ENCODE peak calls at places on chromosome 15, in nine cellular contexts. L, V, J, A, R, D, X, M and F are unnamed samples.

GRCh38 chr15:66619152-66619903 is 53.5 kb upstream of the LCTL start:
- DNase-seq in L (peak), V (no peak), J (peak), A (peak), R (peak), D (peak), X (peak), M (peak), F (peak)

GRCh38 chr15:63600646-63601025 is 3.4 kb downstream of the FBXL22 start:
- DNase-seq in L (peak), V (peak), J (peak), A (peak), R (peak), D (peak), X (peak), M (peak), F (peak)

GRCh38 chr15:74530771-74531143 is 10.3 kb upstream of the ARID3B start:
- DNase-seq in L (no peak), V (no peak), J (no peak), A (no peak), R (no peak), D (no peak), X (no peak), M (no peak), F (no peak)

GRCh38 chr15:42619641-42620371 is 44.4 kb downstream of the STARD9 start:
- DNase-seq in L (peak), V (no peak), J (no peak), A (no peak), R (no peak), D (no peak), X (no peak), M (no peak), F (no peak)

GRCh38 chr15:66644815-66645345 is 57.2 kb upstream of the SMAD6 start:
- DNase-seq in L (no peak), V (no peak), J (no peak), A (peak), R (no peak), D (no peak), X (no peak), M (no peak), F (no peak)

GRCh38 chr15:69855601-69856000 is 242.1 kb downstream of the TLE3 start:
- DNase-seq in L (no peak), V (no peak), J (no peak), A (no peak), R (no peak), D (no peak), X (no peak), M (no peak), F (peak)

GRCh38 chr15:63449711-63450110 is 54.7 kb upstream of the USP3 start:
- DNase-seq in L (peak), V (no peak), J (no peak), A (no peak), R (no peak), D (no peak), X (no peak), M (no peak), F (peak)

GRCh38 chr15:41423979-41424659 is 7.2 kb downstream of the RTF1 start:
- DNase-seq in L (no peak), V (no peak), J (no peak), A (no peak), R (peak), D (no peak), X (no peak), M (no peak), F (no peak)

GRCh38 chr15:73934281-73934680 is 8.0 kb downstream of the LOXL1 start:
- DNase-seq in L (no peak), V (no peak), J (no peak), A (no peak), R (no peak), D (no peak), X (no peak), M (no peak), F (no peak)

GRCh38 chr15:40982855-40983254 is 29.6 kb downstream of the CHAC1 start:
- DNase-seq in L (no peak), V (no peak), J (no peak), A (peak), R (no peak), D (peak), X (no peak), M (no peak), F (peak)

GRCh38 chr15:51536965-51537574 is 85.5 kb downstream of the DMXL2 start:
- DNase-seq in L (peak), V (no peak), J (peak), A (peak), R (peak), D (no peak), X (no peak), M (peak), F (peak)

GRCh38 chr15:48617619-48618018 is 27.9 kb downstream of the FBN1 start:
- DNase-seq in L (no peak), V (no peak), J (no peak), A (peak), R (no peak), D (peak), X (no peak), M (no peak), F (peak)

GRCh38 chr15:99106417-99107220 is 1.7 kb downstream of the SYNM start:
- DNase-seq in L (no peak), V (no peak), J (no peak), A (peak), R (peak), D (no peak), X (no peak), M (no peak), F (peak)

GRCh38 chr15:54840999-54841398 is 355.7 kb downstream of the RSL24D1 start:
- DNase-seq in L (peak), V (no peak), J (no peak), A (no peak), R (peak), D (no peak), X (no peak), M (no peak), F (no peak)

GRCh38 chr15:80574590-80574989 is 120.5 kb upstream of the ABHD17C start:
- DNase-seq in L (no peak), V (no peak), J (no peak), A (no peak), R (no peak), D (no peak), X (no peak), M (no peak), F (no peak)

GRCh38 chr15:75167588-75168076 is 34.0 kb upstream of the C15orf39 start:
- DNase-seq in L (no peak), V (no peak), J (no peak), A (peak), R (no peak), D (no peak), X (no peak), M (no peak), F (peak)

GRCh38 chr15:38041576-38041975 is 107.1 kb downstream of the TMCO5A start:
- DNase-seq in L (no peak), V (no peak), J (no peak), A (peak), R (no peak), D (peak), X (no peak), M (no peak), F (peak)

GRCh38 chr15:75061272-75061671 is 37.9 kb downstream of the PPCDC start:
- DNase-seq in L (no peak), V (no peak), J (no peak), A (peak), R (no peak), D (no peak), X (no peak), M (no peak), F (peak)

GRCh38 chr15:60299452-60300047 is 98.2 kb downstream of the ANXA2 start:
- DNase-seq in L (peak), V (no peak), J (peak), A (peak), R (no peak), D (no peak), X (peak), M (peak), F (peak)

GRCh38 chr15:63832620-63833245 is 1.0 kb downstream of the HERC1 start:
- DNase-seq in L (no peak), V (no peak), J (no peak), A (peak), R (peak), D (no peak), X (no peak), M (no peak), F (peak)

GRCh38 chr15:51776952-51777574 is 25.7 kb downstream of the TMOD2 start:
- DNase-seq in L (peak), V (no peak), J (peak), A (peak), R (peak), D (peak), X (peak), M (peak), F (peak)

GRCh38 chr15:65086680-65087111 is 10.2 kb downstream of the KBTBD13 start:
- DNase-seq in L (no peak), V (no peak), J (no peak), A (no peak), R (peak), D (no peak), X (no peak), M (peak), F (no peak)

GRCh38 chr15:88638626-88639372 is at the start of gene ISG20:
- DNase-seq in L (peak), V (peak), J (peak), A (peak), R (peak), D (peak), X (peak), M (peak), F (peak)

GRCh38 chr15:97692317-97693015 is 268.0 kb upstream of the ARRDC4 start:
- DNase-seq in L (no peak), V (no peak), J (no peak), A (no peak), R (no peak), D (no peak), X (peak), M (no peak), F (no peak)

GRCh38 chr15:88604381-88604951 is 16.7 kb upstream of the AEN start:
- DNase-seq in L (no peak), V (no peak), J (no peak), A (no peak), R (no peak), D (no peak), X (peak), M (no peak), F (no peak)

GRCh38 chr15:45648521-45649200 is 13.8 kb downstream of the SQOR start:
- DNase-seq in L (no peak), V (no peak), J (no peak), A (peak), R (no peak), D (no peak), X (no peak), M (no peak), F (peak)

GRCh38 chr15:43943511-43943910 is 116.7 kb downstream of the WDR76 start:
- DNase-seq in L (no peak), V (no peak), J (no peak), A (peak), R (no peak), D (peak), X (no peak), M (no peak), F (no peak)

GRCh38 chr15:40289140-40289775 is 6.4 kb upstream of the ANKRD63 start:
- DNase-seq in L (no peak), V (no peak), J (no peak), A (no peak), R (no peak), D (no peak), X (no peak), M (no peak), F (no peak)

GRCh38 chr15:68729789-68730201 is 90.9 kb downstream of the ANP32A start:
- DNase-seq in L (no peak), V (no peak), J (no peak), A (peak), R (no peak), D (no peak), X (no peak), M (no peak), F (no peak)

GRCh38 chr15:37291920-37292319 is 191.6 kb upstream of the MEIS2 start:
- DNase-seq in L (no peak), V (no peak), J (no peak), A (peak), R (no peak), D (no peak), X (no peak), M (no peak), F (no peak)

GRCh38 chr15:89664951-89665350 is 9.7 kb upstream of the KIF7 start:
- DNase-seq in L (no peak), V (no peak), J (peak), A (no peak), R (no peak), D (no peak), X (no peak), M (no peak), F (no peak)